ENCODE peak calls at places on chromosome 5, in nine cellular contexts. I, T, F, H, Z, O, W, B and Y are unnamed samples.

GRCh38 chr5:159341914-159342313 is 11.6 kb upstream of the IL12B start:
- DNase-seq in I (peak; percentile 16), T (no peak), F (peak; percentile 90), H (no peak), Z (peak; percentile 80), O (peak; percentile 46), W (peak; percentile 76), B (peak; percentile 76), Y (peak; percentile 79)

GRCh38 chr5:81544351-81545001 is 150.5 kb upstream of the ACOT12 start:
- DNase-seq in I (no peak), T (no peak), F (peak; percentile 28), H (no peak), Z (peak; percentile 3), O (no peak), W (peak; percentile 6), B (peak; percentile 6), Y (no peak)

GRCh38 chr5:170743876-170744212 is 39.7 kb upstream of the GABRP start:
- DNase-seq in I (no peak), T (no peak), F (no peak), H (peak; percentile 82), Z (no peak), O (no peak), W (no peak), B (no peak), Y (no peak)

GRCh38 chr5:145660897-145661650 is 174.1 kb downstream of the PRELID2 start:
- DNase-seq in I (no peak), T (no peak), F (no peak), H (no peak), Z (peak; percentile 89), O (no peak), W (peak; percentile 1), B (peak; percentile 64), Y (peak; percentile 45)

GRCh38 chr5:64502181-64502580 is 3.6 kb upstream of the RGS7BP start:
- DNase-seq in I (no peak), T (no peak), F (no peak), H (peak; percentile 50), Z (no peak), O (no peak), W (no peak), B (no peak), Y (no peak)

GRCh38 chr5:173963107-173963506 is 25.9 kb upstream of the C5orf47 start:
- DNase-seq in I (no peak), T (no peak), F (peak; percentile 56), H (no peak), Z (peak; percentile 64), O (no peak), W (peak; percentile 36), B (peak; percentile 62), Y (peak; percentile 33)

GRCh38 chr5:64333891-64334290 is 168.2 kb downstream of the RNF180 start:
- DNase-seq in I (no peak), T (no peak), F (no peak), H (no peak), Z (no peak), O (no peak), W (no peak), B (no peak), Y (no peak)

GRCh38 chr5:81834021-81834660 is 83.2 kb upstream of the SSBP2 start:
- DNase-seq in I (no peak), T (no peak), F (no peak), H (no peak), Z (no peak), O (no peak), W (no peak), B (no peak), Y (no peak)

GRCh38 chr5:159208508-159209437 is 580 bp downstream of the RNF145 start:
- DNase-seq in I (peak; percentile 49), T (peak; percentile 47), F (no peak), H (peak; percentile 78), Z (peak; percentile 48), O (peak; percentile 4), W (peak; percentile 46), B (peak; percentile 46), Y (no peak)

GRCh38 chr5:155564541-155564940 is 551.0 kb downstream of the KIF4B start:
- DNase-seq in I (no peak), T (no peak), F (no peak), H (no peak), Z (no peak), O (no peak), W (peak; percentile 33), B (no peak), Y (no peak)

GRCh38 chr5:71957431-71957934 is 149.8 kb upstream of the MAP1B start:
- DNase-seq in I (no peak), T (no peak), F (no peak), H (no peak), Z (no peak), O (no peak), W (no peak), B (peak; percentile 4), Y (no peak)

GRCh38 chr5:14428302-14429081 is 153.1 kb upstream of the OTULINL start:
- DNase-seq in I (no peak), T (no peak), F (peak; percentile 34), H (no peak), Z (peak; percentile 51), O (no peak), W (no peak), B (peak; percentile 46), Y (peak; percentile 86)

GRCh38 chr5:149224282-149224681 is 47.4 kb upstream of the AFAP1L1 start:
- DNase-seq in I (no peak), T (no peak), F (no peak), H (no peak), Z (no peak), O (no peak), W (no peak), B (no peak), Y (no peak)

GRCh38 chr5:137604348-137605095 is 105.4 kb upstream of the SPOCK1 start:
- DNase-seq in I (no peak), T (peak; percentile 49), F (no peak), H (peak; percentile 60), Z (no peak), O (no peak), W (no peak), B (no peak), Y (no peak)

GRCh38 chr5:143402464-143403356 is 776 bp downstream of the NR3C1 start:
- DNase-seq in I (peak; percentile 59), T (peak; percentile 45), F (peak; percentile 53), H (peak; percentile 74), Z (peak; percentile 41), O (peak; percentile 29), W (peak; percentile 61), B (peak; percentile 43), Y (peak; percentile 67)

GRCh38 chr5:54820346-54820745 is 165.0 kb downstream of the ESM1 start:
- DNase-seq in I (no peak), T (no peak), F (no peak), H (no peak), Z (peak; percentile 47), O (no peak), W (no peak), B (peak; percentile 81), Y (no peak)

GRCh38 chr5:42943931-42944631 is 96.0 kb downstream of the ANXA2R start:
- DNase-seq in I (no peak), T (no peak), F (no peak), H (peak; percentile 69), Z (peak; percentile 12), O (no peak), W (no peak), B (no peak), Y (peak; percentile 22)

GRCh38 chr5:10607023-10607665 is 43.3 kb downstream of the ANKRD33B start:
- DNase-seq in I (no peak), T (peak; percentile 54), F (no peak), H (peak; percentile 75), Z (no peak), O (no peak), W (no peak), B (no peak), Y (no peak)

GRCh38 chr5:164636456-164636855 is 1131.0 kb downstream of the MAT2B start:
- DNase-seq in I (no peak), T (no peak), F (no peak), H (no peak), Z (no peak), O (no peak), W (no peak), B (no peak), Y (no peak)

GRCh38 chr5:62271870-62272269 is 34.1 kb upstream of the KIF2A start:
- DNase-seq in I (no peak), T (no peak), F (no peak), H (no peak), Z (no peak), O (no peak), W (no peak), B (no peak), Y (no peak)
- TF ChIP-seq CTCF in I (no peak), T (no peak), F (no peak), H (no peak), Z (no peak), O (no peak), W (no peak), B (peak; percentile 13), Y (no peak)

GRCh38 chr5:150446583-150446982 is 3.0 kb downstream of the RPS14 start:
- DNase-seq in I (no peak), T (no peak), F (no peak), H (no peak), Z (no peak), O (no peak), W (no peak), B (no peak), Y (no peak)
- H3K4me3 ChIP-seq in I (no peak overlapping the region), T (no peak overlapping the region), F (no peak overlapping the region), H (peak overlapping the region; percentile 13), Z (no peak overlapping the region), O (no peak overlapping the region), W (peak overlapping the region; percentile 2), B (no peak overlapping the region), Y (no peak overlapping the region)

DNA sequence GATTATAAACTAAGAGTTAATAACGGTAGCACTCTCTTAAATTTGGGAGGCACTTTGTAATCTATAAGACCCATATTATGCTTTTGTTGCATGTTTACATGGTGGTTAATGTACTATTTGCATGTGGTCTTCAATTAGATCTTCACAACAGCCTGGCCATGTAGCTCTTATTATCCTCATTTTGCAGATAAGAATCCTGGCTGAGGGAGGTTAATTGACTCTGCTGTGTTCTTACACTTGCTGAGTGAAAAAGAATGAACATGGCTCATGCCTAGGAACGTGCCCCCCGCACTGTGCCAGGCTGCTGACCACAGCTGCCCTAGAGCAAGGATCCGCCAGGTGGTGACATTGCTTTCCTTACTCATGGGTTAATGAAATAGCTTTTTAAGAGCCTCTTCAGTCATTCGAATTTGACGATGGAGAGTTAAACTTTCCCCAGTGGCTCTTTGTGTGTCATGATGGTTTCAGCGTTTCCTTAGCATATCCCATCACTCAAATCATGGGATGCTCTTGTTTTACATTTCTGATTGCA is 97.9 kb downstream of the CDH6 start:
- DNase-seq in I (no peak), T (no peak), F (no peak), H (peak; percentile 71), Z (no peak), O (no peak), W (peak; percentile 10), B (no peak), Y (no peak)
- TF ChIP-seq CTCF in I (no peak), T (no peak), F (peak; percentile 5), H (peak; percentile 62), Z (peak; percentile 27), O (no peak), W (no peak), B (no peak), Y (peak; percentile 23)

DNA sequence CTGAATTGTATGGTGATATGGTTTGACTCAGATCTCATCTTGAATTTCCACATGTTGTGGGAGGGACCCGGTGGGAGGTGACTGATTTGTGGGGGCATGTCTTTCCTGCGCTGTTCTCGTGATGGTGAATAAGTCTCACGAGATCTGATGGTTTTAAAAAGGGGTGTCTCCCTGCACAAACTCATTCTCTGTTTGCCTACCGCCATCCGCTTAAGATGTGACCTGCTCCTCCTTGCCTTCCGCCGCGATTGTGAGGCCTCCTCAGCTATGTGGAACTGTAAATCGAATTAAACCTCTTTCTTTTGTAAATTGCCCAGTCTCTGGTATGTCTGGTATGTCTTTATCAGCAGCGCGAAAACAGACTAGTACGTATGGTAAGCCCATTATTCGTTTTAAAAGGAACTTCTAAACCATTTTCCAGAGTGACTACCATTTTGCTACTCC is 48.7 kb downstream of the SLC36A1 start:
- DNase-seq in I (no peak), T (no peak), F (no peak), H (peak; percentile 93), Z (no peak), O (no peak), W (no peak), B (no peak), Y (no peak)
- H3K4me3 ChIP-seq in I (no peak overlapping the region), T (no peak overlapping the region), F (no peak overlapping the region), H (peak overlapping the region; percentile 15), Z (no peak overlapping the region), O (no peak overlapping the region), W (no peak overlapping the region), B (no peak overlapping the region), Y (no peak overlapping the region)